ENCODE peak calls at places on chromosomes 13 and 19, in five cellular contexts. B is adrenal gland, K is transverse colon, E is uterus, X is tibial nerve. U is an unnamed sample. For H3K9me3, the result is how much of the 10 kb centered on the place peaks cover.

GRCh38 chr13:21825801-21826200 is 154.9 kb downstream of the FGF9 start:
- DNase-seq in B (no peak), K (no peak), E (no peak), X (no peak), U (no peak)

GRCh38 chr19:35565016-35565856 is 1.8 kb upstream of the ATP4A start:
- DNase-seq in B (no peak), K (no peak), E (no peak), X (no peak), U (no peak)

GRCh38 chr19:13861392-13861713 is 15.6 kb upstream of the NANOS3 start:
- DNase-seq in B (no peak), K (no peak), E (no peak), X (no peak), U (no peak)

GRCh38 chr19:31154021-31154420 is 195.2 kb downstream of the TSHZ3 start:
- DNase-seq in B (no peak), K (no peak), E (no peak), X (no peak), U (no peak)

GRCh38 chr13:94673841-94674240 is 38.5 kb downstream of the SOX21 start:
- DNase-seq in B (no peak), K (no peak), E (no peak), X (no peak), U (no peak)

GRCh38 chr13:73168993-73169401 is 110.2 kb downstream of the KLF5 start:
- DNase-seq in B (no peak), K (peak), E (no peak), X (no peak), U (peak)

GRCh38 chr13:68173111-68173510 is 943.0 kb upstream of the PCDH9 start:
- DNase-seq in B (no peak), K (no peak), E (no peak), X (no peak), U (no peak)

GRCh38 chr13:29589234-29589633 is 6.3 kb downstream of the SLC7A1 start:
- DNase-seq in B (peak), K (no peak), E (no peak), X (no peak), U (no peak)

GRCh38 chr13:51276684-51277083 is 54.5 kb downstream of the FAM124A start:
- DNase-seq in B (no peak), K (peak), E (no peak), X (no peak), U (peak)

GRCh38 chr13:36432106-36432544 is at the start of gene CCNA1:
- DNase-seq in B (no peak), K (no peak), E (peak), X (no peak), U (peak)

GRCh38 chr19:50858896-50859295 is 4.2 kb downstream of the KLK3 start:
- DNase-seq in B (no peak), K (peak), E (no peak), X (no peak), U (peak)

GRCh38 chr19:36225219-36225892 is 10.4 kb downstream of the ZNF146 start:
- DNase-seq in B (no peak), K (no peak), E (no peak), X (no peak), U (no peak)

GRCh38 chr13:53249236-53249635 is 220.6 kb downstream of the OLFM4 start:
- DNase-seq in B (no peak), K (no peak), E (no peak), X (no peak), U (no peak)

GRCh38 chr19:52786078-52786463 is 520 bp downstream of the ZNF600 start:
- DNase-seq in B (no peak), K (peak), E (peak), X (no peak), U (no peak)

GRCh38 chr13:61600360-61601033 is 184.8 kb upstream of the PCDH20 start:
- DNase-seq in B (no peak), K (no peak), E (no peak), X (peak), U (no peak)

GRCh38 chr13:37700887-37701286 is 102.3 kb upstream of the POSTN start:
- DNase-seq in B (no peak), K (no peak), E (no peak), X (peak), U (no peak)

GRCh38 chr13:83881917-83882625 is at the start of gene SLITRK1:
- DNase-seq in B (peak), K (no peak), E (no peak), X (peak), U (no peak)

GRCh38 chr13:39600766-39601165 is 2.2 kb downstream of the LHFPL6 start:
- DNase-seq in B (no peak), K (no peak), E (no peak), X (peak), U (no peak)

GRCh38 chr13:32200741-32201140 is 114.4 kb downstream of the ZAR1L start:
- DNase-seq in B (no peak), K (no peak), E (no peak), X (no peak), U (no peak)

GRCh38 chr13:89113744-89114143 is 1442.6 kb downstream of the SLITRK5 start:
- DNase-seq in B (no peak), K (no peak), E (no peak), X (no peak), U (no peak)

GRCh38 chr19:4390017-4390861 is 10.1 kb downstream of the SH3GL1 start:
- DNase-seq in B (peak), K (peak), E (no peak), X (no peak), U (no peak)

GRCh38 chr13:113759525-113760137 is 605 bp downstream of the TMEM255B start:
- DNase-seq in B (no peak), K (no peak), E (peak), X (peak), U (no peak)

GRCh38 chr19:7575426-7576040 is 20.1 kb upstream of the CAMSAP3 start:
- DNase-seq in B (no peak), K (no peak), E (no peak), X (no peak), U (no peak)

GRCh38 chr19:52322429-52322828 is 13.6 kb upstream of the ZNF610 start:
- DNase-seq in B (no peak), K (no peak), E (no peak), X (no peak), U (no peak)

GRCh38 chr13:50760751-50761150 is 82.7 kb downstream of the DLEU7 start:
- DNase-seq in B (no peak), K (no peak), E (no peak), X (no peak), U (no peak)

GRCh38 chr13:74575729-74576125 is 441.5 kb upstream of the KLF12 start:
- DNase-seq in B (peak), K (peak), E (peak), X (peak), U (peak)

GRCh38 chr19:47429140-47429793 is 9.9 kb upstream of the MEIS3 start:
- DNase-seq in B (no peak), K (no peak), E (no peak), X (no peak), U (no peak)

GRCh38 chr13:26074706-26075105 is 22.9 kb upstream of the SHISA2 start:
- DNase-seq in B (peak), K (no peak), E (no peak), X (no peak), U (no peak)

GRCh38 chr19:15161028-15161984 is 39.5 kb downstream of the NOTCH3 start:
- DNase-seq in B (no peak), K (no peak), E (no peak), X (no peak), U (no peak)

GRCh38 chr13:30660796-30661195 is 43.1 kb downstream of the USPL1 start:
- DNase-seq in B (no peak), K (no peak), E (no peak), X (no peak), U (no peak)

GRCh38 chr19:49954933-49955332 is 6.0 kb downstream of the SIGLEC11 start:
- DNase-seq in B (peak), K (no peak), E (no peak), X (no peak), U (no peak)

GRCh38 chr13:113832204-113832603 is 31.7 kb downstream of the GAS6 start:
- DNase-seq in B (no peak), K (no peak), E (no peak), X (no peak), U (no peak)

GRCh38 chr19:44582581-44583265 is 30.6 kb upstream of the IGSF23 start:
- DNase-seq in B (no peak), K (peak), E (no peak), X (no peak), U (peak)

GRCh38 chr13:105611424-105611823 is 924.0 kb downstream of the EFNB2 start:
- DNase-seq in B (no peak), K (no peak), E (no peak), X (no peak), U (no peak)

GRCh38 chr13:19818223-19818842 is 35.6 kb upstream of the PSPC1 start:
- DNase-seq in B (peak), K (peak), E (no peak), X (no peak), U (peak)

GRCh38 chr19:21422244-21422643 is 25.3 kb downstream of the ZNF493 start:
- DNase-seq in B (no peak), K (no peak), E (no peak), X (no peak), U (no peak)
- H3K9me3 ChIP-seq in B (half or more), K (half or more), E (under half), X (half or more), U (under half)

GRCh38 chr19:1592755-1593628 is at the start of gene MBD3:
- DNase-seq in B (peak), K (peak), E (peak), X (peak), U (peak)
- TF ChIP-seq CTCF in B (no peak), K (no peak), E (no peak), X (peak), U (no peak)

GRCh38 chr19:57778358-57778757 is 8.9 kb downstream of the ZNF586 start:
- DNase-seq in B (no peak), K (no peak), E (no peak), X (no peak), U (no peak)
- H3K9me3 ChIP-seq in B (under half), K (half or more), E (under half), X (half or more), U (under half)

GRCh38 chr19:11155373-11156120 is at the start of gene SPC24:
- DNase-seq in B (peak), K (peak), E (peak), X (peak), U (peak)
- TF ChIP-seq CTCF in B (no peak), K (no peak), E (no peak), X (peak), U (no peak)

U was measured in colonic mucosa.